ENCODE peak calls at places on chromosomes 3 and 15, in seven cellular contexts. X is endodermal cell, T is IMR-90, G is Panc1, L is OCI-LY7, S is heart right ventricle, U is lower lobe of right lung. N is an unnamed sample.

GRCh38 chr3:31704651-31705179 is 172.0 kb downstream of the STT3B start:
- DNase-seq in S (peak), T (peak), U (peak), G (no peak), L (no peak), X (no peak), N (peak)

GRCh38 chr3:177190701-177191100 is 6.6 kb downstream of the TBL1XR1 start:
- DNase-seq in U (no peak), T (no peak), X (no peak), S (no peak), G (no peak), L (no peak), N (peak)

GRCh38 chr3:52202384-52203077 is 4.6 kb downstream of the ALAS1 start:
- DNase-seq in X (no peak), L (no peak), S (no peak), T (no peak), U (no peak), G (no peak), N (no peak)

GRCh38 chr3:56086355-56086754 is 381.9 kb downstream of the ERC2 start:
- DNase-seq in G (no peak), U (no peak), L (no peak), X (no peak), T (no peak), S (no peak), N (no peak)

GRCh38 chr15:77030928-77031375 is 36.0 kb downstream of the PSTPIP1 start:
- DNase-seq in S (no peak), T (no peak), L (no peak), G (no peak), U (no peak), X (peak), N (no peak)

GRCh38 chr15:60397772-60398445 is at the start of gene ANXA2:
- DNase-seq in S (peak), G (no peak), L (peak), T (peak), X (peak), U (peak), N (peak)

GRCh38 chr3:75115695-75116094 is 501.2 kb upstream of the CNTN3 start:
- DNase-seq in T (no peak), L (no peak), G (no peak), X (no peak), S (no peak), U (no peak), N (no peak)

GRCh38 chr3:126539558-126540250 is 15.7 kb downstream of the CHST13 start:
- DNase-seq in U (peak), G (no peak), S (no peak), L (no peak), T (no peak), X (peak), N (no peak)

GRCh38 chr15:73584699-73585420 is 48.3 kb downstream of the NPTN start:
- DNase-seq in S (no peak), X (no peak), T (no peak), G (no peak), U (no peak), L (no peak), N (no peak)

GRCh38 chr3:32506466-32506865 is 3.8 kb upstream of the CMTM6 start:
- DNase-seq in T (no peak), U (no peak), L (no peak), X (no peak), S (no peak), G (no peak), N (no peak)

GRCh38 chr15:38660726-38661125 is 96.1 kb upstream of the RASGRP1 start:
- DNase-seq in L (no peak), S (no peak), G (no peak), U (no peak), T (no peak), X (no peak), N (no peak)

GRCh38 chr3:74267583-74268184 is 346.8 kb downstream of the CNTN3 start:
- DNase-seq in S (no peak), X (peak), T (peak), U (no peak), G (peak), L (peak), N (no peak)

GRCh38 chr3:60304103-60304502 is 947.1 kb downstream of the FHIT start:
- DNase-seq in X (no peak), T (peak), G (no peak), U (no peak), L (no peak), S (no peak), N (no peak)

GRCh38 chr3:138686771-138687221 is 78.2 kb downstream of the FAIM start:
- DNase-seq in U (no peak), T (peak), L (peak), X (no peak), G (no peak), S (no peak), N (no peak)

GRCh38 chr3:57948782-57949242 is 59.4 kb upstream of the FLNB start:
- DNase-seq in T (no peak), G (no peak), X (peak), L (no peak), U (no peak), S (no peak), N (no peak)

GRCh38 chr3:37559461-37559860 is 302.2 kb upstream of the CTDSPL start:
- DNase-seq in L (no peak), S (no peak), X (no peak), U (no peak), T (peak), G (no peak), N (no peak)

GRCh38 chr3:54146383-54147239 is 24.3 kb downstream of the CACNA2D3 start:
- DNase-seq in L (peak), U (peak), S (peak), X (peak), T (no peak), G (no peak), N (peak)

GRCh38 chr15:79329186-79329611 is 18.3 kb downstream of the TMED3 start:
- DNase-seq in T (peak), U (no peak), S (no peak), L (no peak), X (peak), G (no peak), N (no peak)

GRCh38 chr3:39960515-39961403 is 151.3 kb downstream of the MYRIP start:
- DNase-seq in X (no peak), U (no peak), S (no peak), T (no peak), L (no peak), G (no peak), N (no peak)

GRCh38 chr15:72358532-72359180 is 17.2 kb downstream of the HEXA start:
- DNase-seq in X (no peak), S (peak), T (peak), L (no peak), U (peak), G (no peak), N (peak)

GRCh38 chr3:72996121-72996472 is 514 bp upstream of the PPP4R2 start:
- DNase-seq in U (peak), G (no peak), L (no peak), X (no peak), S (peak), T (no peak), N (no peak)

GRCh38 chr3:14265246-14265962 is 86.8 kb downstream of the LSM3 start:
- DNase-seq in U (no peak), X (no peak), G (no peak), L (no peak), S (no peak), T (peak), N (no peak)

GRCh38 chr15:39685999-39686613 is 96.5 kb downstream of the FSIP1 start:
- DNase-seq in X (peak), L (peak), U (no peak), S (no peak), T (peak), G (peak), N (no peak)

GRCh38 chr3:110628650-110629301 is 442.8 kb upstream of the NECTIN3 start:
- DNase-seq in X (no peak), S (no peak), G (no peak), T (no peak), L (no peak), U (no peak), N (no peak)

GRCh38 chr15:63080638-63081250 is 38.2 kb downstream of the TPM1 start:
- DNase-seq in T (no peak), U (no peak), X (no peak), G (no peak), L (no peak), S (no peak), N (no peak)

GRCh38 chr3:98901032-98901464 is 447 bp downstream of the DCBLD2 start:
- DNase-seq in U (peak), T (peak), X (peak), S (peak), L (peak), G (no peak), N (peak)

GRCh38 chr3:41900265-41900664 is 61.6 kb downstream of the ULK4 start:
- DNase-seq in T (peak), U (no peak), X (peak), S (no peak), G (no peak), L (no peak), N (no peak)

GRCh38 chr15:41985236-41986160 is 13.1 kb upstream of the EHD4 start:
- DNase-seq in S (no peak), L (no peak), U (no peak), G (no peak), T (no peak), X (peak), N (no peak)

GRCh38 chr3:48426944-48427629 is 2.8 kb downstream of the PLXNB1 start:
- DNase-seq in X (no peak), S (no peak), L (no peak), G (no peak), T (no peak), U (no peak), N (no peak)

GRCh38 chr3:133874344-133874743 is 21.3 kb downstream of the RAB6B start:
- DNase-seq in S (no peak), G (no peak), T (peak), U (no peak), L (no peak), X (no peak), N (no peak)

GRCh38 chr3:159884661-159885402 is 103.8 kb upstream of the IL12A start:
- DNase-seq in U (no peak), S (no peak), L (peak), X (no peak), T (peak), G (peak), N (no peak)

GRCh38 chr15:58241872-58242271 is 103.7 kb downstream of the AQP9 start:
- DNase-seq in U (no peak), T (no peak), S (no peak), X (no peak), L (no peak), G (no peak), N (no peak)

GRCh38 chr15:63514533-63514943 is 10.1 kb downstream of the USP3 start:
- DNase-seq in U (no peak), G (peak), L (no peak), S (no peak), X (no peak), T (peak), N (no peak)

GRCh38 chr15:29818141-29818540 is 4.1 kb downstream of the TJP1 start:
- DNase-seq in U (no peak), T (peak), S (no peak), X (no peak), L (no peak), G (no peak), N (no peak)

DNA sequence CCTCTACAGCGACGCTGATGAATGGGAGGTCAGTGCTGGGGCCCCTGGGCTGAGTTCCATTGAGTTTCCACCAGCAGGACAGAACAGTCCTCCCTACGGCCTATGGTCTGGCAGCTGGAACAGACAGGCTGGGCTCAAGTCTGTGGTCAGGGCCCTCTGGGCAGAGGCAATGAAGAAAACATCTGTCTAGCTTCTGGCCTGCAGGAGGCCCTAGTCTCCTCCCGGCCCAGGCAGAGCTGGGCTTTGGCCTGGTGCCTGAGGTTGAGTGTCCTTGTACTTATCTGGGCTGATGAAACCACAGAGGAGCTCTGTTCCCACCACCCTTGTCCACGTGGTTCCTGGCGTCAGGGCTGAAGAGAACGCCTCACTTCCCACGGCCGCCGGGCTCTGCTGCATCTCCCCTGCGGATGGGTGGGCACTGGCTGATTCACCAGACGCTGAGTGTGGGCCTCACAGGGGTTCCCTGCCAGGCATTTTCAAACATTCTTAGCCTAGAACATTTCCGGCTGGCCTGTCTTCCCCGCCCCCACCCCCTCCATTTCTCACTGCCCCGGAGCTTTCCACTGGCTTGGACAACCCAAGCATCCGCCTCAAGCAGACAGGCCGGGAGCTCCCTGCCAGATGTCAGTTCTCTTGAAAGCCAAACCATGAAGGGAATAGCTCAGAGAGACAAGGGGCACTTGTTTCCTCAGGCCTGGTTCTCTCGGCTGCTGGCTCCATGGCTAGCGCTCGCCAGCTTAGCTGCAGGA is 20.3 kb downstream of the PPCDC start:
- DNase-seq in G (no peak), T (peak), S (peak), X (no peak), U (peak), L (peak), N (peak)
- H3K4me3 ChIP-seq in G (no peak), T (no peak), S (no peak), X (no peak), U (peak), L (peak), N (peak)

GRCh38 chr15:78131295-78132021 is at the start of gene CIB2:
- DNase-seq in T (peak), X (peak), U (peak), S (peak), L (peak), G (no peak), N (no peak)
- H3K27ac ChIP-seq in T (peak), X (peak), U (peak), S (peak), L (no peak), G (peak), N (peak)

GRCh38 chr15:70095387-70096214 is 2.1 kb downstream of the TLE3 start:
- DNase-seq in T (no peak), U (peak), L (peak), G (no peak), X (peak), S (peak), N (no peak)
- TF ChIP-seq CTCF in T (no peak), U (peak), L (peak), G (peak), X (peak), S (no peak), N (no peak)

GRCh38 chr3:4350789-4351163 is 47.6 kb downstream of the SETMAR start:
- DNase-seq in L (peak), T (peak), G (peak), S (no peak), U (no peak), X (no peak), N (no peak)
- H3K4me3 ChIP-seq in L (no peak), T (no peak), G (no peak), S (peak), U (peak), X (no peak), N (no peak)

GRCh38 chr3:175857666-175858270 is 998.6 kb downstream of the NAALADL2 start:
- DNase-seq in G (no peak), T (no peak), L (no peak), X (no peak), U (no peak), S (no peak), N (no peak)

GRCh38 chr3:175865724-175866123 is 1006.6 kb downstream of the NAALADL2 start:
- DNase-seq in U (no peak), G (no peak), T (no peak), X (no peak), L (no peak), S (no peak), N (no peak)

GRCh38 chr3:175861916-175862315 is 1002.8 kb downstream of the NAALADL2 start:
- DNase-seq in L (no peak), U (no peak), X (no peak), S (no peak), G (no peak), T (no peak), N (no peak)
- H3K27ac ChIP-seq in L (no peak), U (no peak), X (no peak), S (no peak), G (no peak), T (no peak), N (no peak)

DNA sequence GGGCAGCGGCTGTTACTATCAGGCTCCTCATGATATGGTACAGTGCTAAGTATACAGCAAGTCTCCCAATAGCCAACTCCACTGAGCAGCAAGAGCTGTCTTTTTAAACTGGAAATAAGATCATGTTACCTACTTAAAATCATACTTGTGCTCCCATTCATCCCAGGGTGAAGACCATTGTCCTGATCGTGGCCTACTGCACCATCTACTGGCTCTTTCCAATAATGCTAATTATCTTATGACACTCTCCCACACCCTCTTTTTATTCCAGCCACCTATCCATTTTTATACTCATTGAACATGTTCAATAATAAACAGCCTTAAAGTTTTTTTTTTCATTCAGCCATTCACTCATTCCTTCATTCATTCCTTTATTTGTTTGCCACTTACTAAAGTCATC is 117.7 kb downstream of the GBE1 start:
- DNase-seq in U (no peak), G (no peak), S (no peak), X (no peak), L (no peak), T (peak), N (no peak)
- TF ChIP-seq CTCF in U (peak), G (peak), S (peak), X (peak), L (peak), T (peak), N (no peak)

DNA sequence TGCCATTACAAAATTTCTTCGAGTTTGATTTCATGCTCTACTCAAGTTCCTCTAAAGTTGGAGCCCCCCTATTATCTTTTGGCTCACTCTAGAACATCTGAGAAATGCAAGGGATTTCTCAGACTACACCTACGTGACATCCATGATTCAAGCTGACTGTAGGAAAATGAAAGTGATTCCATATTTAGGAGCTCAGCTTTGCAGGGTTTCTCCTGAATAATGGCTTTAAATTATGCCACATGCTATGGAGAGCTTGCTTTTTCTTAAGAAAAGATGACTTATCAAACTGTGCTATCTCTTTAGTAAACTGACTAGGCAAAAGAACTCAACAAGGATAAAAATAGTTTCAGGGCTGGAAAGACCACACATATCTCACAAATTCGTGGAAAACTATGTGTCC is 292.1 kb downstream of the LSAMP start:
- DNase-seq in S (no peak), L (no peak), G (no peak), T (peak), U (no peak), X (no peak), N (no peak)
- H3K4me3 ChIP-seq in S (no peak), L (no peak), G (no peak), T (peak), U (no peak), X (no peak), N (no peak)